ENCODE peak calls at places on chromosomes 4 and X, in eight cellular contexts. R, J, M, O, C, W, F and U are unnamed samples.

GRCh38 chr4:127560755-127561154 is 72.0 kb upstream of the INTU start:
- DNase-seq in R (no peak), J (no peak), M (no peak), O (no peak), C (no peak), W (no peak), F (no peak), U (no peak)

GRCh38 chr4:87865288-87865687 is 32.5 kb downstream of the MEPE start:
- DNase-seq in R (no peak), J (no peak), M (no peak), O (no peak), C (no peak), W (no peak), F (no peak), U (no peak)

GRCh38 chr4:152415980-152416379 is 119.9 kb downstream of the FBXW7 start:
- DNase-seq in R (no peak), J (no peak), M (no peak), O (no peak), C (no peak), W (no peak), F (peak; percentile 14), U (peak; percentile 18)

GRCh38 chr4:92566284-92566683 is 262.5 kb downstream of the GRID2 start:
- DNase-seq in R (no peak), J (no peak), M (no peak), O (no peak), C (no peak), W (no peak), F (no peak), U (no peak)

GRCh38 chrX:120402363-120402762 is 40.5 kb downstream of the ATP1B4 start:
- DNase-seq in R (no peak), J (no peak), M (no peak), O (no peak), C (no peak), W (no peak), F (no peak), U (peak; percentile 7)

GRCh38 chr4:72430050-72430449 is 139.0 kb downstream of the ADAMTS3 start:
- DNase-seq in R (no peak), J (no peak), M (no peak), O (no peak), C (no peak), W (no peak), F (no peak), U (no peak)

GRCh38 chr4:139256349-139256748 is 23.7 kb downstream of the MGARP start:
- DNase-seq in R (no peak), J (no peak), M (no peak), O (no peak), C (no peak), W (no peak), F (no peak), U (no peak)

GRCh38 chr4:122992111-122992510 is 69.7 kb upstream of the NUDT6 start:
- DNase-seq in R (no peak), J (no peak), M (no peak), O (no peak), C (no peak), W (no peak), F (peak; percentile 13), U (peak; percentile 55)

GRCh38 chr4:988726-989721 is 2.2 kb downstream of the IDUA start:
- DNase-seq in R (no peak), J (no peak), M (no peak), O (peak; percentile 5), C (no peak), W (no peak), F (no peak), U (no peak)

GRCh38 chr4:16897351-16897750 is 1.1 kb downstream of the LDB2 start:
- DNase-seq in R (no peak), J (no peak), M (no peak), O (no peak), C (no peak), W (no peak), F (no peak), U (no peak)

GRCh38 chrX:2461711-2462016 is 39.1 kb downstream of the DHRSX start:
- DNase-seq in R (no peak), J (no peak), M (no peak), O (no peak), C (no peak), W (no peak), F (no peak), U (no peak)

GRCh38 chrX:94204524-94204923 is 530.5 kb downstream of the FAM133A start:
- DNase-seq in R (no peak), J (no peak), M (no peak), O (no peak), C (no peak), W (no peak), F (no peak), U (peak; percentile 1)

GRCh38 chrX:53280703-53281320 is 572 bp downstream of the IQSEC2 start:
- DNase-seq in R (no peak), J (no peak), M (no peak), O (no peak), C (no peak), W (no peak), F (no peak), U (peak; percentile 55)

GRCh38 chr4:137543198-137543597 is 10.9 kb upstream of the PCDH18 start:
- DNase-seq in R (no peak), J (no peak), M (no peak), O (no peak), C (no peak), W (no peak), F (no peak), U (no peak)

GRCh38 chr4:12729384-12729783 is 754.8 kb downstream of the RAB28 start:
- DNase-seq in R (no peak), J (peak; percentile 33), M (no peak), O (no peak), C (no peak), W (no peak), F (no peak), U (no peak)

GRCh38 chr4:138224614-138225013 is 17.5 kb downstream of the SLC7A11 start:
- DNase-seq in R (no peak), J (no peak), M (no peak), O (no peak), C (no peak), W (no peak), F (no peak), U (no peak)

GRCh38 chr4:147823135-147823534 is 91.2 kb downstream of the ARHGAP10 start:
- DNase-seq in R (no peak), J (no peak), M (no peak), O (no peak), C (no peak), W (no peak), F (no peak), U (no peak)